ENCODE peak calls at places on chromosomes 11 and 22, in six cellular contexts. P is transverse colon, K is suprapubic skin, C is uterus, D is prostate gland, Z is ovary. Y is an unnamed sample.

GRCh38 chr22:45783021-45783420 is 111.4 kb downstream of the ATXN10 start:
- DNase-seq in P (no peak), K (no peak), C (no peak), D (no peak), Z (no peak), Y (no peak)

GRCh38 chr22:47035443-47035881 is 273.0 kb downstream of the TBC1D22A start:
- DNase-seq in P (no peak), K (no peak), C (no peak), D (no peak), Z (no peak), Y (no peak)

GRCh38 chr22:32712644-32713355 is 88.7 kb upstream of the TIMP3 start:
- DNase-seq in P (no peak), K (no peak), C (no peak), D (no peak), Z (no peak), Y (no peak)

GRCh38 chr11:20057055-20057943 is 103.0 kb downstream of the DBX1 start:
- DNase-seq in P (no peak), K (no peak), C (no peak), D (no peak), Z (no peak), Y (no peak)

GRCh38 chr22:38824587-38824986 is 19.2 kb downstream of the NPTXR start:
- DNase-seq in P (peak; percentile 31), K (no peak), C (no peak), D (no peak), Z (no peak), Y (no peak)

GRCh38 chr22:24894220-24894975 is 52.1 kb downstream of the LHFPL7 start:
- DNase-seq in P (peak; percentile 87), K (no peak), C (peak; percentile 84), D (peak; percentile 96), Z (peak; percentile 88), Y (peak; percentile 87)

GRCh38 chr11:10719616-10720015 is 26.1 kb upstream of the IRAG1 start:
- DNase-seq in P (no peak), K (no peak), C (no peak), D (no peak), Z (no peak), Y (no peak)

GRCh38 chr11:17343907-17344306 is 7.7 kb upstream of the NCR3LG1 start:
- DNase-seq in P (no peak), K (no peak), C (no peak), D (no peak), Z (no peak), Y (no peak)

GRCh38 chr11:63985812-63986155 is 454 bp upstream of the OTUB1 start:
- DNase-seq in P (peak; percentile 60), K (no peak), C (no peak), D (no peak), Z (no peak), Y (no peak)

GRCh38 chr11:78313181-78313788 is 104.3 kb downstream of the GAB2 start:
- DNase-seq in P (peak; percentile 52), K (no peak), C (peak; percentile 32), D (no peak), Z (peak; percentile 34), Y (no peak)

GRCh38 chr22:30115705-30116104 is 35.4 kb downstream of the HORMAD2 start:
- DNase-seq in P (no peak), K (no peak), C (no peak), D (no peak), Z (no peak), Y (no peak)

GRCh38 chr11:83282084-83282716 is 4.0 kb downstream of the CCDC90B start:
- DNase-seq in P (no peak), K (no peak), C (no peak), D (no peak), Z (no peak), Y (no peak)

GRCh38 chr11:64224151-64224890 is 1.7 kb downstream of the TRPT1 start:
- DNase-seq in P (no peak), K (no peak), C (peak; percentile 19), D (no peak), Z (peak; percentile 24), Y (no peak)

GRCh38 chr22:44112191-44112590 is 68.5 kb upstream of the PARVG start:
- DNase-seq in P (no peak), K (no peak), C (no peak), D (no peak), Z (no peak), Y (no peak)

GRCh38 chr11:3994030-3994640 is 100.5 kb upstream of the RRM1 start:
- DNase-seq in P (no peak), K (no peak), C (no peak), D (no peak), Z (no peak), Y (no peak)

GRCh38 chr11:41189711-41190477 is 269.6 kb downstream of the LRRC4C start:
- DNase-seq in P (no peak), K (no peak), C (no peak), D (no peak), Z (no peak), Y (no peak)

GRCh38 chr11:91872216-91872615 is 352.4 kb upstream of the FAT3 start:
- DNase-seq in P (no peak), K (no peak), C (no peak), D (no peak), Z (no peak), Y (no peak)

GRCh38 chr11:102783720-102784119 is 3.3 kb upstream of the MMP10 start:
- DNase-seq in P (no peak), K (no peak), C (no peak), D (no peak), Z (no peak), Y (no peak)

GRCh38 chr22:47588583-47588970 is 826.1 kb downstream of the TBC1D22A start:
- DNase-seq in P (no peak), K (peak; percentile 4), C (no peak), D (no peak), Z (no peak), Y (no peak)

GRCh38 chr11:128632151-128632791 is 44.9 kb upstream of the ETS1 start:
- DNase-seq in P (peak; percentile 43), K (no peak), C (no peak), D (no peak), Z (peak; percentile 47), Y (no peak)

GRCh38 chr11:64323373-64323772 is 5.5 kb downstream of the PRDX5 start:
- DNase-seq in P (no peak), K (no peak), C (no peak), D (no peak), Z (no peak), Y (no peak)

GRCh38 chr11:8097926-8098325 is 16.9 kb downstream of the TUB start:
- DNase-seq in P (no peak), K (no peak), C (no peak), D (no peak), Z (no peak), Y (no peak)

GRCh38 chr11:68610452-68611116 is 73.8 kb upstream of the GAL start:
- DNase-seq in P (no peak), K (no peak), C (no peak), D (no peak), Z (no peak), Y (no peak)

GRCh38 chr11:57680552-57680874 is 12.6 kb downstream of the ZDHHC5 start:
- DNase-seq in P (no peak), K (no peak), C (no peak), D (no peak), Z (no peak), Y (no peak)

GRCh38 chr11:3164540-3165151 is 464 bp downstream of the OSBPL5 start:
- DNase-seq in P (peak; percentile 16), K (peak; percentile 68), C (no peak), D (no peak), Z (no peak), Y (no peak)

GRCh38 chr22:44430716-44431115 is 67.3 kb downstream of the RTL6 start:
- DNase-seq in P (no peak), K (no peak), C (no peak), D (no peak), Z (no peak), Y (no peak)

GRCh38 chr11:63567044-63567840 is 4.1 kb upstream of the PLAAT2 start:
- DNase-seq in P (peak; percentile 57), K (no peak), C (peak; percentile 60), D (peak; percentile 24), Z (peak; percentile 37), Y (no peak)

DNA sequence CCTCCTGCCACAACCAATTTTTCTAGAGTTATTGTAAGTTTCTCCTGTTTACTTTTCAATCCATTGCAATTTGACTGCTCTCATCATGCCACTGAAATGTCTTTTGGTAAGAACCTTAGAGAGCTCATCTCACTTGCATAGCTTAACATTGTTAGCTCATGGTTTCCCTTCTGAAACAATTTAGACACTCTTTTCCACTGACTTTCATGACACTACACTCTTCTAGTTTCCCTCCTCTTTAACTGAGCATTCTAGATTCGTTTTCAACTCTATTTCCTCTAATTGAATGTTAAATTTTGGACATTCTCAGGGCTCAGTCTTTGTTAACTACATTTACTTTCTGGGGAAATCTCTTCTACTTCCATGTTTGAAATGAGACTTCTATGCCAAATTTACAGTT is 369.1 kb downstream of the JRKL start:
- DNase-seq in P (no peak), K (no peak), C (no peak), D (no peak), Z (no peak), Y (no peak)
- TF ChIP-seq POLR2A in P (no peak), K (no peak), C (no peak), D (no peak), Z (no peak), Y (no peak)

DNA sequence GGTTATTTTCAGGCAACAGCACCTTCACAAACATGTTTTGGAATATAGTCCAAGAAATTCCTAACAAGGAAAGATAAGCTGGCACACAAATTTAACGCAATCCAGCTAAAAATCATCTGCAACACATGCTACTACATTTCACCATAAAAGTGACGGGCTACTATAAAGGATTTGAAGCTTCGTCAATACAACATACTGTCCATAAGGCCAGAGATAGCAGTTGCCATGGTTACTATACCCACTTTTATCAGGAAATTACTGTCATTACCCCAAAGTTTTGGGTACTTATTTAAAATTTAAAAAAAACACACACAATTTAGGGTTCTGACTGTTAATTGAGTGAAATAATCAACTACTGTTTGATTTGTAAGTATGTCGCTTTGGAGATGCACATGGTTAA is 6.9 kb downstream of the PHF21A start:
- DNase-seq in P (no peak), K (no peak), C (no peak), D (no peak), Z (no peak), Y (no peak)
- H3K4me1 ChIP-seq in P (peaks cover 33% of the 10 kb centered on the region), K (peaks cover 49% of the 10 kb centered on the region), C (peaks cover 3% of the 10 kb centered on the region), D (no peaks in the 10 kb centered on the region), Z (no peaks in the 10 kb centered on the region), Y (peaks cover 64% of the 10 kb centered on the region)

GRCh38 chr11:96090711-96091110 is 166.8 kb upstream of the MTMR2 start:
- DNase-seq in P (no peak), K (no peak), C (no peak), D (no peak), Z (no peak), Y (no peak)
- H3K27ac ChIP-seq in P (no peak overlapping the region), K (no peak overlapping the region), C (no peak overlapping the region), D (no peak overlapping the region), Z (no peak overlapping the region), Y (no peak overlapping the region)

GRCh38 chr11:27367881-27368280 is 4.9 kb upstream of the CCDC34 start:
- DNase-seq in P (no peak), K (no peak), C (no peak), D (no peak), Z (no peak), Y (no peak)

GRCh38 chr11:27363576-27364115 is 631 bp upstream of the CCDC34 start:
- DNase-seq in P (no peak), K (no peak), C (no peak), D (no peak), Z (no peak), Y (no peak)

GRCh38 chr11:27362032-27362431 is 983 bp downstream of the CCDC34 start:
- DNase-seq in P (no peak), K (no peak), C (no peak), D (no peak), Z (no peak), Y (no peak)

GRCh38 chr11:27358306-27358705 is 4.7 kb downstream of the CCDC34 start:
- DNase-seq in P (no peak), K (no peak), C (no peak), D (no peak), Z (no peak), Y (no peak)

GRCh38 chr11:27362749-27363575 is at the start of gene CCDC34:
- DNase-seq in P (peak; percentile 93), K (peak; percentile 92), C (peak; percentile 85), D (peak; percentile 88), Z (peak; percentile 90), Y (peak; percentile 70)
- TF ChIP-seq POLR2A in P (peak; percentile 45), K (no peak), C (no peak), D (no peak), Z (peak; percentile 6), Y (no peak)